ENCODE peak calls at places on chromosomes 16 and 17, in seven cellular contexts. Z is tibial artery; N is effector memory CD4-positive, alpha-beta T cell; T is right lobe of liver; A is WERI-Rb-1; S is suprapubic skin; X is coronary artery. B is an unnamed sample.

GRCh38 chr16:83994087-83994486 is 26.0 kb downstream of the NECAB2 start:
- DNase-seq in Z (no peak), N (no peak), T (no peak), A (no peak), S (no peak), X (no peak), B (no peak)

GRCh38 chr16:75304521-75305363 is 53.3 kb upstream of the BCAR1 start:
- DNase-seq in Z (peak), N (no peak), T (no peak), A (no peak), S (peak), X (no peak), B (peak)

GRCh38 chr16:89722392-89723278 is 1.3 kb downstream of the ZNF276 start:
- DNase-seq in Z (peak), N (peak), T (peak), A (no peak), S (peak), X (no peak), B (peak)

GRCh38 chr16:75044800-75045361 is 46.1 kb downstream of the ZNRF1 start:
- DNase-seq in Z (peak), N (no peak), T (no peak), A (no peak), S (no peak), X (peak), B (no peak)

GRCh38 chr17:39872700-39873099 is 4.7 kb downstream of the ZPBP2 start:
- DNase-seq in Z (no peak), N (no peak), T (no peak), A (no peak), S (no peak), X (no peak), B (no peak)

GRCh38 chr17:32565401-32565800 is 78.6 kb downstream of the CDK5R1 start:
- DNase-seq in Z (no peak), N (no peak), T (no peak), A (no peak), S (no peak), X (no peak), B (no peak)

GRCh38 chr17:1229354-1229890 is 40.8 kb upstream of the BHLHA9 start:
- DNase-seq in Z (peak), N (peak), T (peak), A (peak), S (peak), X (no peak), B (no peak)

GRCh38 chr16:48438414-48438813 is 53.2 kb upstream of the SIAH1 start:
- DNase-seq in Z (no peak), N (no peak), T (no peak), A (no peak), S (no peak), X (no peak), B (no peak)

GRCh38 chr17:44916781-44917241 is 1.5 kb upstream of the GFAP start:
- DNase-seq in Z (no peak), N (no peak), T (peak), A (no peak), S (peak), X (no peak), B (no peak)

GRCh38 chr17:30472238-30472890 is 4.8 kb upstream of the GOSR1 start:
- DNase-seq in Z (no peak), N (no peak), T (no peak), A (no peak), S (no peak), X (no peak), B (no peak)

GRCh38 chr17:30477758-30478115 is 529 bp downstream of the GOSR1 start:
- DNase-seq in Z (no peak), N (peak), T (no peak), A (no peak), S (no peak), X (no peak), B (no peak)

GRCh38 chr17:30475206-30475605 is 2.0 kb upstream of the GOSR1 start:
- DNase-seq in Z (no peak), N (no peak), T (no peak), A (no peak), S (no peak), X (no peak), B (no peak)

GRCh38 chr17:30477083-30477757 is at the start of gene GOSR1:
- DNase-seq in Z (peak), N (peak), T (peak), A (peak), S (peak), X (peak), B (peak)

GRCh38 chr17:30476726-30477082 is 504 bp upstream of the GOSR1 start:
- DNase-seq in Z (no peak), N (no peak), T (no peak), A (no peak), S (no peak), X (no peak), B (no peak)
- H3K27ac ChIP-seq in Z (peak), N (peak), T (no peak), A (peak), S (peak), X (peak), B (peak)

GRCh38 chr17:64702815-64703214 is 40.7 kb upstream of the SMURF2 start:
- DNase-seq in Z (no peak), N (no peak), T (no peak), A (no peak), S (no peak), X (no peak), B (no peak)

GRCh38 chr17:64707077-64707591 is 45.0 kb upstream of the SMURF2 start:
- DNase-seq in Z (peak), N (no peak), T (peak), A (peak), S (peak), X (peak), B (peak)

GRCh38 chr17:64709481-64709880 is 47.4 kb upstream of the SMURF2 start:
- DNase-seq in Z (no peak), N (no peak), T (no peak), A (no peak), S (no peak), X (no peak), B (no peak)

DNA sequence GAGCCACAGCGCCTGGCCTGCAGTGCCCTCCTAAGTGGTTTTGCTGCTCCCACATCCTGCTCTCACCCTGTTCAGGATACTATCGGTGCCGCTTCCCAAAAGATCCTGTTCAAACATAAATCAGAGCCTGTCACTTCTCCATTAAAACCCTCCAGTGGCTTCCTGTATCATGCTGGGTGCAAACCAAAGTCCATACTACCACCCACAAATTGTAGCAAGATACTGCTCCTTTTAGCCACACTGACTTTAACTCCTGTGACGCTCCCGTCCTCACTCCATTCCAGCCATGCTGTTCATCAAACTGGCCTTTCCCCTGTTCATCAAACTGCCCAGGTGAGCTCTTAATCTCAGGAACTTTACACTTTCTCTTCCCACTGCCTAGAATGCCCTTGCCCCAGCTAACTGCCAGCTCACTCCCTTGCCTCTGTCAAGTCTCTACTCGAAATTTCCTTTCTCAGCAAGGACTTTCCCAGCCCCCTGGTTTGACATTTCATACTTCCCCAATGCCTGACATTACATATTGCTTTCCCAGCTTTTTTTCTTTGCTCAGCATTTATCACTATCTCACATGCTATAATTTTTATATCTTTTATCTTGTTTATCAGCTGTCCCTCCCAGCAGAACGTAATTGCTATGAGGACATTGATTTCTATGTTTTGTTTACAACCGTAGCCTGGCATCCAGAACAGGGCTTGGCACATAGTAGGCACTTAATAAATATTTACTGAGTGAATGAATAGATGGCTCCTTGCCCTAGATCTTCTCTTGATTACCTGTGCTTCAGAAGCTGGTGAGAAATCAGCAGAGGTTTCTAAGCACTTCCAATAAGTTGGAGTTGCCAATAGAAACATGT is 44.3 kb upstream of the SMURF2 start:
- DNase-seq in Z (no peak), N (no peak), T (no peak), A (no peak), S (no peak), X (no peak), B (no peak)
- H3K27ac ChIP-seq in Z (peak), N (no peak), T (no peak), A (no peak), S (peak), X (no peak), B (no peak)

GRCh38 chr16:4011225-4011939 is 104.9 kb downstream of the ADCY9 start:
- DNase-seq in Z (no peak), N (no peak), T (no peak), A (peak), S (no peak), X (no peak), B (no peak)

GRCh38 chr16:4008116-4008515 is 108.1 kb downstream of the ADCY9 start:
- DNase-seq in Z (no peak), N (no peak), T (no peak), A (no peak), S (no peak), X (no peak), B (no peak)

GRCh38 chr16:4009177-4009576 is 107.1 kb downstream of the ADCY9 start:
- DNase-seq in Z (no peak), N (no peak), T (no peak), A (no peak), S (no peak), X (no peak), B (no peak)

GRCh38 chr16:4011940-4012629 is 104.2 kb downstream of the ADCY9 start:
- DNase-seq in Z (no peak), N (no peak), T (no peak), A (no peak), S (no peak), X (no peak), B (no peak)

GRCh38 chr16:4010225-4011158 is 105.8 kb downstream of the ADCY9 start:
- DNase-seq in Z (no peak), N (no peak), T (no peak), A (no peak), S (no peak), X (no peak), B (no peak)
- H3K27ac ChIP-seq in Z (no peak), N (no peak), T (peak), A (no peak), S (no peak), X (no peak), B (no peak)

DNA sequence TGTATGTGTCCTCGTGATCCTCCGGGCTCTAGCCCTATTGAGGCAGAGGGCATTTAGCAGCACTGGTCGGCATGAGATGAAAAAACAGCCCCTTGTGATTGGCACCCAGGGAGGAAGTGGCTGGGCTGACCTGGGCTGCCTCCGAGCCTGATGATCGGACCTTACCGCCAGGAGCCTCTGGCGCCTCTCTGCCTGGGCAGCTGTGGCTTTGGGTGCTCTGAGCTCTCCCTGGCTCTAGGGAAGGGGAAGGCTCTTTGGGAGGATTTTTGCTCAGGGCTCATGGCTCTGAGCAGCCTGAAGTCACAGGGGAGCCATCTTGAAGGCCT is 7.1 kb downstream of the CYGB start:
- DNase-seq in Z (no peak), N (no peak), T (no peak), A (peak), S (no peak), X (no peak), B (no peak)
- H3K27ac ChIP-seq in Z (peak), N (no peak), T (peak), A (peak), S (peak), X (peak), B (peak)

GRCh38 chr16:30948087-30948955 is 547 bp upstream of the ORAI3 start:
- DNase-seq in Z (peak), N (no peak), T (peak), A (peak), S (peak), X (peak), B (peak)
- H3K27ac ChIP-seq in Z (peak), N (peak), T (peak), A (no peak), S (peak), X (peak), B (peak)

GRCh38 chr17:57861000-57861736 is 11.3 kb upstream of the MRPS23 start:
- DNase-seq in Z (peak), N (peak), T (peak), A (peak), S (peak), X (no peak), B (no peak)

GRCh38 chr17:57864273-57864672 is 14.4 kb upstream of the MRPS23 start:
- DNase-seq in Z (no peak), N (no peak), T (no peak), A (peak), S (no peak), X (no peak), B (no peak)

GRCh38 chr17:57862990-57863667 is 13.3 kb upstream of the MRPS23 start:
- DNase-seq in Z (no peak), N (no peak), T (no peak), A (peak), S (peak), X (no peak), B (peak)

GRCh38 chr17:57861737-57862409 is 12.0 kb upstream of the MRPS23 start:
- DNase-seq in Z (peak), N (no peak), T (no peak), A (peak), S (peak), X (no peak), B (peak)

DNA sequence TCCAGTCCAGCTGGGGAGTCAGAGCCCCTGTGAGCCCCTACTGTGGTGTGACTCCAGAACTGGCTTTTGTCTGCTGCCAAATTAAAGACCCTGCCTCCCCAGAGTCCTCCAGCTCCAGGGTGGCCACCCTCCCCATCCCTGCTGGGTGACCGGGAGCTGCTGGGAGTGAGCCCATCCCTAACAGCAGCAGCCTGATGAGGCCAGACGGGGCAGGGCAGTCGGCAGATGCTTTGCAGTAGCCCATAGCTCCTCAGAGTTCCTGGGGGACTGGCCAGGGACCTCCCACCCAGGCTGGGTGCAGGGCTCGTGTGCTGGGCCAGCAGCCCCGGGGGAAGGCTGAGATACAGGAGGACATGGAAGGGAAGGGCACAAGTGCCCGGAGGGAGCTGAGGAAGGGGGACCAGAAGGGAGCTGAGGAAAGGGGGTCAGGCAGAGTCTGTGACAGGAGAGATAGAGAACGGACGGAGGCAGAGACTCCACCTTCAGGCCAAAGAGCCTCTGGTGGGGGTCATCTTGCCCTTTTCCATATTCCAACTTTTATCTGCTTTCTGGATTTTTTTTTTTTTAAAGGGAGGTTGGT is 12.7 kb upstream of the MRPS23 start:
- DNase-seq in Z (no peak), N (no peak), T (no peak), A (peak), S (peak), X (no peak), B (no peak)
- H3K27ac ChIP-seq in Z (peak), N (no peak), T (no peak), A (peak), S (peak), X (peak), B (peak)

GRCh38 chr17:7467498-7467897 is 11.9 kb downstream of the ZBTB4 start:
- DNase-seq in Z (no peak), N (no peak), T (no peak), A (no peak), S (no peak), X (no peak), B (no peak)

GRCh38 chr17:7466318-7466643 is 13.2 kb downstream of the ZBTB4 start:
- DNase-seq in Z (no peak), N (no peak), T (no peak), A (no peak), S (no peak), X (no peak), B (no peak)

GRCh38 chr17:7466644-7467341 is 12.6 kb downstream of the ZBTB4 start:
- DNase-seq in Z (peak), N (no peak), T (no peak), A (no peak), S (no peak), X (no peak), B (no peak)

GRCh38 chr17:7464081-7464480 is 15.3 kb downstream of the ZBTB4 start:
- DNase-seq in Z (no peak), N (no peak), T (no peak), A (no peak), S (no peak), X (no peak), B (no peak)

GRCh38 chr17:7465481-7466275 is 13.8 kb downstream of the ZBTB4 start:
- DNase-seq in Z (no peak), N (no peak), T (no peak), A (no peak), S (no peak), X (no peak), B (no peak)
- H3K27ac ChIP-seq in Z (no peak), N (no peak), T (no peak), A (no peak), S (peak), X (no peak), B (no peak)